ENCODE peak calls at places on chromosomes 5 and 9, in nine cellular contexts. One of them, this sample, is unnamed.

GRCh38 chr5:761854-762685 is 22.5 kb downstream of the ZDHHC11B start:
- DNase-seq in HCT116: no peak
- DNase-seq in thyroid gland: peak; percentile 46
- DNase-seq in A549: no peak
- DNase-seq in heart left ventricle: peak; percentile 58
- DNase-seq in right lobe of liver: peak; percentile 51
- DNase-seq in sigmoid colon: peak; percentile 66
- DNase-seq in tibial nerve: no peak
- DNase-seq in ovary: peak; percentile 5
- DNase-seq in this sample: no peak

GRCh38 chr9:14131353-14132088 is 182.4 kb downstream of the NFIB start:
- DNase-seq in HCT116: no peak
- DNase-seq in thyroid gland: no peak
- DNase-seq in sigmoid colon: no peak
- DNase-seq in A549: no peak
- DNase-seq in tibial nerve: no peak
- DNase-seq in ovary: no peak
- DNase-seq in heart left ventricle: no peak
- DNase-seq in right lobe of liver: no peak
- DNase-seq in this sample: no peak

GRCh38 chr5:79200573-79201183 is 35.3 kb upstream of the JMY start:
- DNase-seq in sigmoid colon: no peak
- DNase-seq in A549: peak; percentile 20
- DNase-seq in thyroid gland: no peak
- DNase-seq in HCT116: no peak
- DNase-seq in heart left ventricle: no peak
- DNase-seq in right lobe of liver: no peak
- DNase-seq in ovary: no peak
- DNase-seq in tibial nerve: no peak
- DNase-seq in this sample: no peak

GRCh38 chr5:170497311-170498038 is 6.3 kb upstream of the KCNIP1 start:
- DNase-seq in tibial nerve: no peak
- DNase-seq in A549: no peak
- DNase-seq in sigmoid colon: no peak
- DNase-seq in HCT116: no peak
- DNase-seq in heart left ventricle: no peak
- DNase-seq in thyroid gland: no peak
- DNase-seq in ovary: no peak
- DNase-seq in right lobe of liver: no peak
- DNase-seq in this sample: no peak

GRCh38 chr5:66959668-66960067 is 236.9 kb downstream of the CD180 start:
- DNase-seq in right lobe of liver: no peak
- DNase-seq in sigmoid colon: no peak
- DNase-seq in tibial nerve: no peak
- DNase-seq in heart left ventricle: no peak
- DNase-seq in A549: peak; percentile 70
- DNase-seq in thyroid gland: no peak
- DNase-seq in ovary: no peak
- DNase-seq in HCT116: no peak
- DNase-seq in this sample: no peak

GRCh38 chr9:69945671-69946141 is 97.9 kb upstream of the MAMDC2 start:
- DNase-seq in heart left ventricle: peak; percentile 41
- DNase-seq in A549: peak; percentile 10
- DNase-seq in ovary: no peak
- DNase-seq in sigmoid colon: peak; percentile 78
- DNase-seq in thyroid gland: peak; percentile 11
- DNase-seq in right lobe of liver: no peak
- DNase-seq in tibial nerve: peak; percentile 35
- DNase-seq in HCT116: no peak
- DNase-seq in this sample: peak; percentile 35

GRCh38 chr5:61048534-61048933 is 103.5 kb downstream of the NDUFAF2 start:
- DNase-seq in tibial nerve: no peak
- DNase-seq in heart left ventricle: no peak
- DNase-seq in sigmoid colon: no peak
- DNase-seq in ovary: no peak
- DNase-seq in HCT116: peak; percentile 88
- DNase-seq in right lobe of liver: no peak
- DNase-seq in thyroid gland: no peak
- DNase-seq in A549: peak; percentile 6
- DNase-seq in this sample: no peak

GRCh38 chr9:33042528-33042927 is 17.5 kb downstream of the DNAJA1 start:
- DNase-seq in right lobe of liver: no peak
- DNase-seq in sigmoid colon: no peak
- DNase-seq in ovary: no peak
- DNase-seq in thyroid gland: no peak
- DNase-seq in A549: no peak
- DNase-seq in HCT116: no peak
- DNase-seq in heart left ventricle: no peak
- DNase-seq in tibial nerve: no peak
- DNase-seq in this sample: no peak

GRCh38 chr5:142946547-142947426 is 176.6 kb downstream of the ARHGAP26 start:
- DNase-seq in sigmoid colon: no peak
- DNase-seq in tibial nerve: no peak
- DNase-seq in ovary: peak; percentile 29
- DNase-seq in A549: no peak
- DNase-seq in thyroid gland: no peak
- DNase-seq in HCT116: no peak
- DNase-seq in right lobe of liver: no peak
- DNase-seq in heart left ventricle: no peak
- DNase-seq in this sample: no peak

GRCh38 chr5:1734271-1734907 is 65.2 kb downstream of the MRPL36 start:
- DNase-seq in A549: no peak
- DNase-seq in HCT116: no peak
- DNase-seq in tibial nerve: no peak
- DNase-seq in sigmoid colon: no peak
- DNase-seq in right lobe of liver: peak; percentile 55
- DNase-seq in ovary: no peak
- DNase-seq in heart left ventricle: peak; percentile 12
- DNase-seq in thyroid gland: no peak
- DNase-seq in this sample: no peak

GRCh38 chr5:106985174-106985573 is 685.6 kb downstream of the EFNA5 start:
- DNase-seq in HCT116: no peak
- DNase-seq in right lobe of liver: no peak
- DNase-seq in thyroid gland: no peak
- DNase-seq in A549: no peak
- DNase-seq in heart left ventricle: no peak
- DNase-seq in sigmoid colon: no peak
- DNase-seq in tibial nerve: no peak
- DNase-seq in ovary: no peak
- DNase-seq in this sample: no peak

GRCh38 chr5:89277791-89278190 is 394.8 kb upstream of the MEF2C start:
- DNase-seq in tibial nerve: no peak
- DNase-seq in right lobe of liver: no peak
- DNase-seq in HCT116: no peak
- DNase-seq in ovary: no peak
- DNase-seq in heart left ventricle: no peak
- DNase-seq in sigmoid colon: no peak
- DNase-seq in thyroid gland: no peak
- DNase-seq in A549: no peak
- DNase-seq in this sample: no peak

GRCh38 chr9:137989999-137990715 is 112.6 kb downstream of the CACNA1B start:
- DNase-seq in sigmoid colon: peak; percentile 37
- DNase-seq in A549: no peak
- DNase-seq in thyroid gland: no peak
- DNase-seq in tibial nerve: no peak
- DNase-seq in ovary: no peak
- DNase-seq in heart left ventricle: no peak
- DNase-seq in right lobe of liver: peak; percentile 29
- DNase-seq in HCT116: no peak
- DNase-seq in this sample: no peak

GRCh38 chr5:158589939-158590338 is 509.8 kb downstream of the EBF1 start:
- DNase-seq in heart left ventricle: no peak
- DNase-seq in A549: no peak
- DNase-seq in tibial nerve: no peak
- DNase-seq in sigmoid colon: no peak
- DNase-seq in thyroid gland: no peak
- DNase-seq in right lobe of liver: no peak
- DNase-seq in ovary: no peak
- DNase-seq in HCT116: no peak
- DNase-seq in this sample: no peak

GRCh38 chr5:3309538-3309937 is 286.1 kb upstream of the IRX1 start:
- DNase-seq in sigmoid colon: no peak
- DNase-seq in right lobe of liver: no peak
- DNase-seq in thyroid gland: no peak
- DNase-seq in tibial nerve: no peak
- DNase-seq in ovary: no peak
- DNase-seq in heart left ventricle: no peak
- DNase-seq in HCT116: no peak
- DNase-seq in A549: no peak
- DNase-seq in this sample: no peak

GRCh38 chr5:121913397-121913796 is 48.4 kb upstream of the SRFBP1 start:
- DNase-seq in tibial nerve: no peak
- DNase-seq in ovary: no peak
- DNase-seq in sigmoid colon: no peak
- DNase-seq in A549: no peak
- DNase-seq in thyroid gland: no peak
- DNase-seq in right lobe of liver: no peak
- DNase-seq in HCT116: no peak
- DNase-seq in heart left ventricle: no peak
- DNase-seq in this sample: no peak

GRCh38 chr9:100324594-100325200 is 28.0 kb downstream of the TEX10 start:
- DNase-seq in thyroid gland: no peak
- DNase-seq in right lobe of liver: no peak
- DNase-seq in tibial nerve: no peak
- DNase-seq in sigmoid colon: no peak
- DNase-seq in heart left ventricle: no peak
- DNase-seq in HCT116: peak; percentile 27
- DNase-seq in A549: peak; percentile 50
- DNase-seq in ovary: no peak
- DNase-seq in this sample: no peak

GRCh38 chr5:96516631-96517071 is 83.6 kb upstream of the PCSK1 start:
- DNase-seq in ovary: no peak
- DNase-seq in sigmoid colon: no peak
- DNase-seq in right lobe of liver: no peak
- DNase-seq in A549: no peak
- DNase-seq in HCT116: no peak
- DNase-seq in tibial nerve: no peak
- DNase-seq in thyroid gland: no peak
- DNase-seq in heart left ventricle: no peak
- DNase-seq in this sample: no peak

DNA sequence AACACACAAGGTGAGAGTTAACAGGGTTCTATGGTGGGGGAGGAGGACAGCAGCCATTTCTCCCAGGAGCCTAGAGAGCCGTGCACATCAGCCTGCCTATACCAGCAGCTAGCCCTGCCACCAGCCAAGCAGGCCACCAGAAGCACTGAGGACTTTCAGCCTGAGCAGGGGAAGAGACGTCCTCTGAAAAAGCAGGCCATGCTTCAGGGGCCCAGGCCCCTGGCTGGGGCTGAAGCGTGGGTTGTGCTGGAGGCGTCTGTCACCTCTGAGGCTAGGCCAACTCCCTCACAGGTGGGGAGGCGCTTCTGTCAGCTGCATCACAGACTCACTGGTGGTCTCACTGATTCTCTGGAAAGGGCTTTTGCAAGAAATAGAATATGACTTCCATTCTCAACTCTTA is 16.3 kb downstream of the FSTL4 start:
- DNase-seq in HCT116: no peak
- DNase-seq in right lobe of liver: no peak
- DNase-seq in ovary: no peak
- DNase-seq in sigmoid colon: no peak
- DNase-seq in heart left ventricle: no peak
- DNase-seq in A549: no peak
- DNase-seq in thyroid gland: no peak
- DNase-seq in tibial nerve: no peak
- DNase-seq in this sample: no peak
- TF ChIP-seq POLR2A in HCT116: no peak
- TF ChIP-seq POLR2A in right lobe of liver: no peak
- TF ChIP-seq POLR2A in ovary: no peak
- TF ChIP-seq POLR2A in sigmoid colon: no peak
- TF ChIP-seq POLR2A in heart left ventricle: no peak
- TF ChIP-seq POLR2A in A549: no peak
- TF ChIP-seq POLR2A in thyroid gland: no peak
- TF ChIP-seq POLR2A in tibial nerve: no peak
- TF ChIP-seq POLR2A in this sample: no peak

DNA sequence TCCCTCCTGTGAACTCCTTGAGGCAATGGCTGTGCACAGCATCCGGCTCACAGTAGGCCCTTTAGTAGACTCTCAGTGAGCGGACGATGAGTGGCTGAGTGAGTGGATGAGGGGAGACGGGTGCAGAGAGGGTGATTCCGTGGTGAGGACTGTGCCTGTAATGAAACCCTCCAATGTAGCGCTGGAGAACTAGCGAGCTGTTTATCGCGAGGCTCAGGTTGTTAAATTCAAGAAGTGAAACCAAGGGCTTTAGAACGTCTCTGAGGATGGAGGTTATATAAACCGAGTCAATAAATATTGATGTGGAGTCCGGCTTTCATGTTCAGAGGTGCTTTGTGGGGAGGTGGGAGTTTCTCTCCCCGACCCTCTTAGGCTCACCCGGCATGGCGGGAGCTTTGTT is 53.2 kb downstream of the NSG2 start:
- DNase-seq in heart left ventricle: no peak
- DNase-seq in A549: no peak
- DNase-seq in right lobe of liver: no peak
- DNase-seq in tibial nerve: no peak
- DNase-seq in ovary: no peak
- DNase-seq in HCT116: no peak
- DNase-seq in sigmoid colon: no peak
- DNase-seq in thyroid gland: no peak
- DNase-seq in this sample: no peak
- H3K4me3 ChIP-seq in heart left ventricle: no peak overlapping the region
- H3K4me3 ChIP-seq in A549: no peak overlapping the region
- H3K4me3 ChIP-seq in right lobe of liver: no peak overlapping the region
- H3K4me3 ChIP-seq in tibial nerve: no peak overlapping the region
- H3K4me3 ChIP-seq in ovary: no peak overlapping the region
- H3K4me3 ChIP-seq in HCT116: no peak overlapping the region
- H3K4me3 ChIP-seq in sigmoid colon: no peak overlapping the region
- H3K4me3 ChIP-seq in thyroid gland: no peak overlapping the region
- H3K4me3 ChIP-seq in this sample: no peak overlapping the region

DNA sequence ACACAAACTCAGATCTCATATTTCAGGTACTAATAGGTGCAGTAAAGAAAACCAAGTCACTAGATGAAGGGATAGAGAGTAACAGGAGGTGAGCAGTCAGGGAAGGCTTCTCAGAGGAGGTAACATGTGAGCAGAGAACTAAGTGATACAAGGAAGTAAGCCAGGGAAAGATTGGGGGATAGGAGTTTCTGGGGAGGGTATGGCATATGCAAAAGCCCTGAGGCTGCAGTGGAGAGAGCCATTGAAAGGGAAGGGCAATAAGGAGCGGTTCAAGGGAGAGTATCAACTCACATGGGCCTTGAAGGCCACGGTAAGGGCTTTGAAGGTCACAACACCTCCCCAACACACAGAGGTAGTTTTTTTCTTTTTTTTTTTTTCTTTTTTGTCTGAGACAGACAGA is 6.9 kb downstream of the OLFML2A start:
- DNase-seq in HCT116: no peak
- DNase-seq in sigmoid colon: no peak
- DNase-seq in A549: no peak
- DNase-seq in right lobe of liver: no peak
- DNase-seq in tibial nerve: no peak
- DNase-seq in thyroid gland: no peak
- DNase-seq in heart left ventricle: no peak
- DNase-seq in ovary: no peak
- DNase-seq in this sample: no peak
- H3K27ac ChIP-seq in HCT116: no peak overlapping the region
- H3K27ac ChIP-seq in sigmoid colon: peak overlapping the region; percentile 86
- H3K27ac ChIP-seq in A549: peak overlapping the region; percentile 59
- H3K27ac ChIP-seq in right lobe of liver: no peak overlapping the region
- H3K27ac ChIP-seq in tibial nerve: peak overlapping the region; percentile 87
- H3K27ac ChIP-seq in thyroid gland: peak overlapping the region; percentile 95
- H3K27ac ChIP-seq in heart left ventricle: no peak overlapping the region
- H3K27ac ChIP-seq in ovary: no peak overlapping the region
- H3K27ac ChIP-seq in this sample: no peak overlapping the region

GRCh38 chr5:65338606-65339151 is 143.0 kb downstream of the ADAMTS6 start:
- DNase-seq in A549: no peak
- DNase-seq in right lobe of liver: no peak
- DNase-seq in tibial nerve: no peak
- DNase-seq in ovary: no peak
- DNase-seq in sigmoid colon: no peak
- DNase-seq in heart left ventricle: no peak
- DNase-seq in HCT116: no peak
- DNase-seq in thyroid gland: no peak
- DNase-seq in this sample: no peak

GRCh38 chr5:65341835-65342234 is 139.9 kb downstream of the ADAMTS6 start:
- DNase-seq in HCT116: no peak
- DNase-seq in A549: no peak
- DNase-seq in right lobe of liver: no peak
- DNase-seq in tibial nerve: no peak
- DNase-seq in thyroid gland: no peak
- DNase-seq in sigmoid colon: no peak
- DNase-seq in heart left ventricle: no peak
- DNase-seq in ovary: no peak
- DNase-seq in this sample: no peak
- TF ChIP-seq POLR2A in HCT116: no peak
- TF ChIP-seq POLR2A in A549: no peak
- TF ChIP-seq POLR2A in right lobe of liver: no peak
- TF ChIP-seq POLR2A in tibial nerve: no peak
- TF ChIP-seq POLR2A in thyroid gland: no peak
- TF ChIP-seq POLR2A in sigmoid colon: no peak
- TF ChIP-seq POLR2A in heart left ventricle: no peak
- TF ChIP-seq POLR2A in ovary: no peak
- TF ChIP-seq POLR2A in this sample: no peak

This sample was measured in adrenal gland.